ENCODE peak calls at places on chromosome 9, in four cellular contexts. H, L, O and D are unnamed samples.

GRCh38 chr9:98162638-98163037 is 29.8 kb downstream of the CORO2A start:
- DNase-seq in L (no peak), H (no peak), O (no peak), D (no peak)

GRCh38 chr9:34443533-34443932 is 14.8 kb downstream of the FAM219A start:
- DNase-seq in H (no peak), O (no peak), L (no peak), D (no peak)

GRCh38 chr9:111944467-111944866 is 47.9 kb downstream of the UGCG start:
- DNase-seq in L (no peak), H (no peak), O (no peak), D (no peak)

GRCh38 chr9:127059030-127059429 is 63.4 kb downstream of the ANGPTL2 start:
- DNase-seq in O (no peak), L (no peak), H (no peak), D (no peak)

GRCh38 chr9:96858018-96858573 is 3.8 kb upstream of the ZNF782 start:
- DNase-seq in H (no peak), L (no peak), O (peak), D (peak)

GRCh38 chr9:32525506-32525905 is 490 bp downstream of the RIGI start:
- DNase-seq in O (no peak), L (peak), H (no peak), D (no peak)

GRCh38 chr9:107281164-107281563 is 1.9 kb upstream of the RAD23B start:
- DNase-seq in H (no peak), O (no peak), L (no peak), D (no peak)

GRCh38 chr9:127940598-127940997 is 2.9 kb upstream of the DPM2 start:
- DNase-seq in L (no peak), H (no peak), O (peak), D (no peak)

GRCh38 chr9:112421771-112422222 is 41.9 kb downstream of the HSDL2 start:
- DNase-seq in O (peak), L (no peak), H (no peak), D (no peak)

GRCh38 chr9:136622538-136622948 is 40.2 kb upstream of the EGFL7 start:
- DNase-seq in L (no peak), H (no peak), O (no peak), D (no peak)
- TF ChIP-seq TCF7 in L (no peak), H (no peak), O (no peak), D (no peak)

GRCh38 chr9:124295097-124295794 is 37.5 kb downstream of the NEK6 start:
- DNase-seq in H (no peak), O (no peak), L (no peak), D (no peak)

GRCh38 chr9:124297915-124298645 is 40.3 kb downstream of the NEK6 start:
- DNase-seq in O (no peak), L (no peak), H (no peak), D (no peak)

GRCh38 chr9:124297553-124297905 is 39.8 kb downstream of the NEK6 start:
- DNase-seq in H (peak), O (no peak), L (no peak), D (peak)

GRCh38 chr9:124296800-124297552 is 39.2 kb downstream of the NEK6 start:
- DNase-seq in H (no peak), O (no peak), L (no peak), D (no peak)

GRCh38 chr9:124296094-124296493 is 38.3 kb downstream of the NEK6 start:
- DNase-seq in O (no peak), L (no peak), H (no peak), D (no peak)
- TF ChIP-seq TCF7 in O (no peak), L (no peak), H (no peak), D (no peak)

GRCh38 chr9:15115702-15116639 is 191.0 kb downstream of the TTC39B start:
- DNase-seq in L (no peak), H (no peak), O (no peak), D (no peak)
- TF ChIP-seq TCF7 in L (no peak), H (no peak), O (no peak), D (no peak)

GRCh38 chr9:117917873-117918272 is 213.7 kb downstream of the TLR4 start:
- DNase-seq in O (no peak), H (no peak), L (no peak), D (no peak)
- TF ChIP-seq TCF7 in O (no peak), H (no peak), L (no peak), D (no peak)

GRCh38 chr9:136358016-136358415 is 5.5 kb downstream of the DNLZ start:
- DNase-seq in L (no peak), O (no peak), H (no peak), D (no peak)

GRCh38 chr9:136361757-136362449 is 1.6 kb downstream of the DNLZ start:
- DNase-seq in O (no peak), H (no peak), L (no peak), D (no peak)

GRCh38 chr9:136361047-136361756 is 2.3 kb downstream of the DNLZ start:
- DNase-seq in O (no peak), L (no peak), H (no peak), D (no peak)

GRCh38 chr9:136358888-136359287 is 4.7 kb downstream of the DNLZ start:
- DNase-seq in H (no peak), L (no peak), O (no peak), D (no peak)

GRCh38 chr9:136359774-136360718 is 3.5 kb downstream of the DNLZ start:
- DNase-seq in O (no peak), L (no peak), H (no peak), D (no peak)
- TF ChIP-seq TCF7 in O (no peak), L (no peak), H (no peak), D (no peak)

GRCh38 chr9:84694248-84694647 is 24.7 kb downstream of the NTRK2 start:
- DNase-seq in O (no peak), L (peak), H (no peak), D (no peak)

GRCh38 chr9:84701801-84702200 is 32.3 kb downstream of the NTRK2 start:
- DNase-seq in H (no peak), L (peak), O (no peak), D (no peak)

GRCh38 chr9:84697042-84697441 is 27.5 kb downstream of the NTRK2 start:
- DNase-seq in H (no peak), L (no peak), O (no peak), D (no peak)

GRCh38 chr9:84699897-84700395 is 30.4 kb downstream of the NTRK2 start:
- DNase-seq in O (no peak), H (no peak), L (no peak), D (no peak)

GRCh38 chr9:84697494-84698114 is 28.1 kb downstream of the NTRK2 start:
- DNase-seq in H (peak), L (no peak), O (peak), D (peak)
- TF ChIP-seq TCF7 in H (no peak), L (no peak), O (no peak), D (no peak)

DNA sequence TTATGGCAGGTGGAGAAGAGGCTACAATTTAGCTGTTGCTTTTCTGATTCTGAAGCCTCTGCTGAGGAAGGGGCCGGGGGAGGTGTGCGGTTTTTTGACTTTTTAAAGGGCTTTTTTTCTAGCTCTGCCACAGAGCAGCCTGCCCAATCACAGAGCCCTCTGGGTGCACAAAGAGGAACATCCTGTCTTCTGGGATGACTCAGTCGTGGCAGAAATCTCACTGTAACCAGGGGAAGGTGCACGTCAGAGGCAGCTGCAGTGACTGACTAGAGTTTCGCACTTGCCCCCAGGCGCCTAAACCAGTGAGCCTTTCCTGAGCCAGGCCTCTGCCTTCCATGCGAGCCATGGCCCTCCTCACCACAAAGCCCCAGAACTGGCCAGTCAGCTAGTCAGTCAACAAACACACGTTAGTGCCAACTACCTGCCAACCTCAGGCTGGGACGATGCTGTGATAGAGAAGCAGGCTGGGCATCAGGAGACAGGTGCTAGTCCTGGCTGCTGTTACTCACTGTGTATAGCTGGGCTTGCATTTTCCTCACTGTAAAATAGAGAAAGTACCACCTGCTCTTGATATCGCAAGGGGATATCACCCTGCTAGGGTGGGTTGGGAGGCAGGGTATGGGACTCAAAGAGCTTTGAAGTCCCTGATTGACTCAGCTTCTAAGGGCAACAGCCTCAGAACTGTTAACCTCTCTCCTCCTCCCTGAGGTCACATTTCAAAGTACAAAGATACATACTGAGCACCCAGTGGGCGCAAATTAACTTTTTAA is 2.2 kb downstream of the AKNA start:
- DNase-seq in L (peak), O (no peak), H (no peak), D (peak)
- TF ChIP-seq TCF7 in L (no peak), O (no peak), H (no peak), D (peak)

DNA sequence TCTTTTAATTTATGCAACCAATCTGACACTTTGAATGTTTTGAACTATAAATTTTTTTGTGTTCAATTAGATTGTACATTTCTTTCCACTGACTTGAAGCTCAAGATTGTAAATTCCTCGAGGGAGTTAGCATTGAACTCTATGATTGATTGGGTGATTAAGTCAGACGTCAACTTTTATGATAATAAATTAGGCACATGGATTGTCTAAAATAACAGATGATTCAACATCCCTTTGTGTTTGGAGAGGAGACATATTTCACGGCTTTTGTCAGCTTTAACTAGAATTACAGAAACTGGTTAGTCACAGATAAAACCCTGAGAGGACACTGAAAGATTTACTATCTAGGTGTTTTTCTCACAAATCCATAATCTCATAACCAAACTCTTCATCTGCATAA is 32.7 kb upstream of the TXNDC8 start:
- DNase-seq in L (no peak), O (no peak), H (no peak), D (no peak)
- TF ChIP-seq TCF7 in L (no peak), O (no peak), H (no peak), D (no peak)